ENCODE peak calls at places on chromosomes 7 and 10, in seven cellular contexts. One of them, this sample, is unnamed.

GRCh38 chr7:19401461-19401860 is 256.2 kb upstream of the FERD3L start:
- DNase-seq in spleen: no peak
- DNase-seq in A549: no peak
- DNase-seq in GM23338: no peak
- DNase-seq in fibroblast of lung: peak
- DNase-seq in kidney epithelial cell: no peak
- DNase-seq in mucosa of descending colon: no peak
- DNase-seq in this sample: no peak

GRCh38 chr7:157497744-157498541 is 161.1 kb downstream of the DNAJB6 start:
- DNase-seq in spleen: peak
- DNase-seq in A549: no peak
- DNase-seq in GM23338: no peak
- DNase-seq in fibroblast of lung: no peak
- DNase-seq in kidney epithelial cell: no peak
- DNase-seq in mucosa of descending colon: no peak
- DNase-seq in this sample: no peak

GRCh38 chr10:95837368-95837776 is 70.4 kb upstream of the CC2D2B start:
- DNase-seq in spleen: no peak
- DNase-seq in A549: no peak
- DNase-seq in GM23338: peak
- DNase-seq in fibroblast of lung: no peak
- DNase-seq in kidney epithelial cell: no peak
- DNase-seq in mucosa of descending colon: no peak
- DNase-seq in this sample: no peak

GRCh38 chr10:35643151-35643975 is 1.3 kb upstream of the FZD8 start:
- DNase-seq in spleen: peak
- DNase-seq in A549: peak
- DNase-seq in GM23338: peak
- DNase-seq in fibroblast of lung: peak
- DNase-seq in kidney epithelial cell: no peak
- DNase-seq in mucosa of descending colon: peak
- DNase-seq in this sample: peak

GRCh38 chr10:131843089-131843595 is 57.7 kb upstream of the PPP2R2D start:
- DNase-seq in spleen: peak
- DNase-seq in A549: no peak
- DNase-seq in GM23338: no peak
- DNase-seq in fibroblast of lung: no peak
- DNase-seq in kidney epithelial cell: no peak
- DNase-seq in mucosa of descending colon: no peak
- DNase-seq in this sample: peak

GRCh38 chr10:48606530-48607355 is 1.9 kb upstream of the ARHGAP22 start:
- DNase-seq in spleen: no peak
- DNase-seq in A549: no peak
- DNase-seq in GM23338: no peak
- DNase-seq in fibroblast of lung: peak
- DNase-seq in kidney epithelial cell: peak
- DNase-seq in mucosa of descending colon: peak
- DNase-seq in this sample: no peak

GRCh38 chr10:102616071-102616770 is 28.1 kb upstream of the TRIM8 start:
- DNase-seq in spleen: no peak
- DNase-seq in A549: no peak
- DNase-seq in GM23338: no peak
- DNase-seq in fibroblast of lung: peak
- DNase-seq in kidney epithelial cell: no peak
- DNase-seq in mucosa of descending colon: peak
- DNase-seq in this sample: no peak

GRCh38 chr7:81638216-81638615 is 131.6 kb downstream of the HGF start:
- DNase-seq in spleen: no peak
- DNase-seq in A549: peak
- DNase-seq in GM23338: no peak
- DNase-seq in fibroblast of lung: peak
- DNase-seq in kidney epithelial cell: no peak
- DNase-seq in mucosa of descending colon: no peak
- DNase-seq in this sample: no peak

GRCh38 chr10:112739219-112739969 is 210.7 kb upstream of the TCF7L2 start:
- DNase-seq in spleen: no peak
- DNase-seq in A549: no peak
- DNase-seq in GM23338: no peak
- DNase-seq in fibroblast of lung: no peak
- DNase-seq in kidney epithelial cell: no peak
- DNase-seq in mucosa of descending colon: no peak
- DNase-seq in this sample: no peak

GRCh38 chr7:19707240-19707639 is 1.6 kb downstream of the POLR1F start:
- DNase-seq in spleen: no peak
- DNase-seq in A549: no peak
- DNase-seq in GM23338: no peak
- DNase-seq in fibroblast of lung: peak
- DNase-seq in kidney epithelial cell: no peak
- DNase-seq in mucosa of descending colon: no peak
- DNase-seq in this sample: no peak

GRCh38 chr10:108877130-108877529 is 1046.2 kb downstream of the XPNPEP1 start:
- DNase-seq in spleen: no peak
- DNase-seq in A549: no peak
- DNase-seq in GM23338: no peak
- DNase-seq in fibroblast of lung: no peak
- DNase-seq in kidney epithelial cell: no peak
- DNase-seq in mucosa of descending colon: no peak
- DNase-seq in this sample: no peak

GRCh38 chr10:116708386-116708785 is 34.0 kb downstream of the HSPA12A start:
- DNase-seq in spleen: no peak
- DNase-seq in A549: no peak
- DNase-seq in GM23338: no peak
- DNase-seq in fibroblast of lung: peak
- DNase-seq in kidney epithelial cell: peak
- DNase-seq in mucosa of descending colon: no peak
- DNase-seq in this sample: no peak

GRCh38 chr10:14195455-14195854 is 135.3 kb downstream of the FRMD4A start:
- DNase-seq in spleen: no peak
- DNase-seq in A549: no peak
- DNase-seq in GM23338: no peak
- DNase-seq in fibroblast of lung: no peak
- DNase-seq in kidney epithelial cell: no peak
- DNase-seq in mucosa of descending colon: no peak
- DNase-seq in this sample: no peak

GRCh38 chr7:74454059-74454947 is 597 bp downstream of the GTF2IRD1 start:
- DNase-seq in spleen: no peak
- DNase-seq in A549: no peak
- DNase-seq in GM23338: no peak
- DNase-seq in fibroblast of lung: no peak
- DNase-seq in kidney epithelial cell: no peak
- DNase-seq in mucosa of descending colon: no peak
- DNase-seq in this sample: no peak

GRCh38 chr10:73094986-73095478 is 1.6 kb downstream of the P4HA1 start:
- DNase-seq in spleen: no peak
- DNase-seq in A549: no peak
- DNase-seq in GM23338: no peak
- DNase-seq in fibroblast of lung: no peak
- DNase-seq in kidney epithelial cell: no peak
- DNase-seq in mucosa of descending colon: no peak
- DNase-seq in this sample: no peak

GRCh38 chr10:18312385-18313145 is 172.3 kb downstream of the CACNB2 start:
- DNase-seq in spleen: no peak
- DNase-seq in A549: peak
- DNase-seq in GM23338: peak
- DNase-seq in fibroblast of lung: peak
- DNase-seq in kidney epithelial cell: peak
- DNase-seq in mucosa of descending colon: no peak
- DNase-seq in this sample: no peak

GRCh38 chr10:113236998-113237397 is 287.0 kb downstream of the TCF7L2 start:
- DNase-seq in spleen: no peak
- DNase-seq in A549: no peak
- DNase-seq in GM23338: no peak
- DNase-seq in fibroblast of lung: no peak
- DNase-seq in kidney epithelial cell: no peak
- DNase-seq in mucosa of descending colon: no peak
- DNase-seq in this sample: no peak

GRCh38 chr7:28847681-28848080 is 110.4 kb downstream of the TRIL start:
- DNase-seq in spleen: no peak
- DNase-seq in A549: no peak
- DNase-seq in GM23338: no peak
- DNase-seq in fibroblast of lung: no peak
- DNase-seq in kidney epithelial cell: no peak
- DNase-seq in mucosa of descending colon: no peak
- DNase-seq in this sample: no peak

GRCh38 chr7:84510501-84510900 is 315.9 kb upstream of the SEMA3A start:
- DNase-seq in spleen: no peak
- DNase-seq in A549: no peak
- DNase-seq in GM23338: no peak
- DNase-seq in fibroblast of lung: peak
- DNase-seq in kidney epithelial cell: peak
- DNase-seq in mucosa of descending colon: no peak
- DNase-seq in this sample: no peak

GRCh38 chr7:152851326-152851725 is 91.8 kb downstream of the ACTR3B start:
- DNase-seq in spleen: no peak
- DNase-seq in A549: no peak
- DNase-seq in GM23338: no peak
- DNase-seq in fibroblast of lung: no peak
- DNase-seq in kidney epithelial cell: no peak
- DNase-seq in mucosa of descending colon: no peak
- DNase-seq in this sample: no peak

DNA sequence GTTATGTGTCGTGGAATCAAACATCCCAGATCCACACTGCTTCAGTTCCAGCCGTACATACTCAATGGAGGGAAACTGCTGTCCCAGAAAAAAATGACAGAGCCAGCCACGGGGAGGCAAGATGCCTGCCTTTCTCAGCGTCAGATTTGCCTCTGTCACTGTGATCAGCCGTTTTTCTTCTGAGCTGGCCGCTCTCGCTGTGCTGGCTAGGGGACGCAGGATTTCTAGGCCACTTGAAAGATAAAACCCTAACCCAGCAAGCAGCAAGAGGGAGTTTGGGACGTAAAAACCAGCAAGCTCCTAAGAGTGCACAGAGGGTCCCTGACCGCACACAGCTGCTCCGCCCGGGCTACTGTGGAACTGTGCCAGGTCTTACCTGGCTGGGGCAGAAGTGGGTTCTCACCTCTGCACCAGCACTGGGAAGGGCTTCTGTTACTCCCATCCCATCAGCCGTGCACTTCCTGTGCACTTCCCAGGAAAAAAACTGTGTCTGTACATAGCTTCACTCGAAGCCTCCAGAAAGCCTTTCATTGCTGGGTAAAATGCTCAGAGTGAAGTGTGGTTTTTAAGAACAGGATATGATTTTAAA is 45.9 kb upstream of the PTF1A start:
- DNase-seq in spleen: no peak
- DNase-seq in A549: no peak
- DNase-seq in GM23338: no peak
- DNase-seq in fibroblast of lung: no peak
- DNase-seq in kidney epithelial cell: no peak
- DNase-seq in mucosa of descending colon: no peak
- DNase-seq in this sample: no peak
- H3K4me3 ChIP-seq in spleen: no peak
- H3K4me3 ChIP-seq in A549: no peak
- H3K4me3 ChIP-seq in GM23338: no peak
- H3K4me3 ChIP-seq in fibroblast of lung: no peak
- H3K4me3 ChIP-seq in kidney epithelial cell: no peak
- H3K4me3 ChIP-seq in mucosa of descending colon: no peak
- H3K4me3 ChIP-seq in this sample: no peak

GRCh38 chr10:31033166-31033565 is 1.5 kb upstream of the ZNF438 start:
- DNase-seq in spleen: no peak
- DNase-seq in A549: no peak
- DNase-seq in GM23338: no peak
- DNase-seq in fibroblast of lung: no peak
- DNase-seq in kidney epithelial cell: no peak
- DNase-seq in mucosa of descending colon: no peak
- DNase-seq in this sample: no peak
- H3K4me3 ChIP-seq in spleen: no peak
- H3K4me3 ChIP-seq in A549: no peak
- H3K4me3 ChIP-seq in GM23338: peak
- H3K4me3 ChIP-seq in fibroblast of lung: no peak
- H3K4me3 ChIP-seq in kidney epithelial cell: no peak
- H3K4me3 ChIP-seq in mucosa of descending colon: no peak
- H3K4me3 ChIP-seq in this sample: no peak

GRCh38 chr10:23557777-23558176 is 118.9 kb downstream of the OTUD1 start:
- DNase-seq in spleen: no peak
- DNase-seq in A549: no peak
- DNase-seq in GM23338: no peak
- DNase-seq in fibroblast of lung: no peak
- DNase-seq in kidney epithelial cell: no peak
- DNase-seq in mucosa of descending colon: no peak
- DNase-seq in this sample: no peak
- H3K4me3 ChIP-seq in spleen: no peak
- H3K4me3 ChIP-seq in A549: no peak
- H3K4me3 ChIP-seq in GM23338: no peak
- H3K4me3 ChIP-seq in fibroblast of lung: no peak
- H3K4me3 ChIP-seq in kidney epithelial cell: no peak
- H3K4me3 ChIP-seq in mucosa of descending colon: no peak
- H3K4me3 ChIP-seq in this sample: no peak

GRCh38 chr7:41821521-41822213 is 118.8 kb upstream of the INHBA start:
- DNase-seq in spleen: no peak
- DNase-seq in A549: no peak
- DNase-seq in GM23338: no peak
- DNase-seq in fibroblast of lung: no peak
- DNase-seq in kidney epithelial cell: no peak
- DNase-seq in mucosa of descending colon: no peak
- DNase-seq in this sample: no peak
- H3K4me3 ChIP-seq in spleen: no peak
- H3K4me3 ChIP-seq in A549: no peak
- H3K4me3 ChIP-seq in GM23338: no peak
- H3K4me3 ChIP-seq in fibroblast of lung: no peak
- H3K4me3 ChIP-seq in kidney epithelial cell: no peak
- H3K4me3 ChIP-seq in mucosa of descending colon: no peak
- H3K4me3 ChIP-seq in this sample: no peak

GRCh38 chr7:117085275-117085674 is 132.0 kb downstream of the ST7 start:
- DNase-seq in spleen: no peak
- DNase-seq in A549: no peak
- DNase-seq in GM23338: no peak
- DNase-seq in fibroblast of lung: peak
- DNase-seq in kidney epithelial cell: no peak
- DNase-seq in mucosa of descending colon: no peak
- DNase-seq in this sample: no peak
- H3K4me3 ChIP-seq in spleen: no peak
- H3K4me3 ChIP-seq in A549: no peak
- H3K4me3 ChIP-seq in GM23338: no peak
- H3K4me3 ChIP-seq in fibroblast of lung: no peak
- H3K4me3 ChIP-seq in kidney epithelial cell: no peak
- H3K4me3 ChIP-seq in mucosa of descending colon: no peak
- H3K4me3 ChIP-seq in this sample: no peak

GRCh38 chr10:127989481-127989964 is 82.6 kb downstream of the PTPRE start:
- DNase-seq in spleen: no peak
- DNase-seq in A549: no peak
- DNase-seq in GM23338: no peak
- DNase-seq in fibroblast of lung: no peak
- DNase-seq in kidney epithelial cell: no peak
- DNase-seq in mucosa of descending colon: no peak
- DNase-seq in this sample: no peak
- H3K4me3 ChIP-seq in spleen: no peak
- H3K4me3 ChIP-seq in A549: no peak
- H3K4me3 ChIP-seq in GM23338: no peak
- H3K4me3 ChIP-seq in fibroblast of lung: no peak
- H3K4me3 ChIP-seq in kidney epithelial cell: no peak
- H3K4me3 ChIP-seq in mucosa of descending colon: no peak
- H3K4me3 ChIP-seq in this sample: no peak

GRCh38 chr7:126605553-126605952 is 647.2 kb downstream of the GRM8 start:
- DNase-seq in spleen: no peak
- DNase-seq in A549: no peak
- DNase-seq in GM23338: no peak
- DNase-seq in fibroblast of lung: no peak
- DNase-seq in kidney epithelial cell: no peak
- DNase-seq in mucosa of descending colon: no peak
- DNase-seq in this sample: no peak
- H3K4me3 ChIP-seq in spleen: no peak
- H3K4me3 ChIP-seq in A549: no peak
- H3K4me3 ChIP-seq in GM23338: no peak
- H3K4me3 ChIP-seq in fibroblast of lung: no peak
- H3K4me3 ChIP-seq in kidney epithelial cell: no peak
- H3K4me3 ChIP-seq in mucosa of descending colon: no peak
- H3K4me3 ChIP-seq in this sample: no peak

This sample was measured in dorsolateral prefrontal cortex.